ENCODE peak calls at places on chromosomes 7 and 10, in eight cellular contexts. Y, T, X, Q, A, U, S and E are unnamed samples. For H3K9me3, the result is how much of the 10 kb centered on the place peaks cover.

GRCh38 chr7:135748770-135749169 is at the start of gene FAM180A:
- DNase-seq in Y (no peak), T (no peak), X (no peak), Q (peak), A (peak), U (no peak), S (peak), E (no peak)

GRCh38 chr10:18566177-18566576 is 85.2 kb downstream of the NSUN6 start:
- DNase-seq in Y (no peak), T (no peak), X (no peak), Q (no peak), A (no peak), U (no peak), S (no peak), E (no peak)

GRCh38 chr7:138975343-138976104 is 5.7 kb downstream of the KIAA1549 start:
- DNase-seq in Y (no peak), T (no peak), X (no peak), Q (peak), A (no peak), U (no peak), S (no peak), E (no peak)

GRCh38 chr10:100786591-100786990 is 41.2 kb downstream of the PAX2 start:
- DNase-seq in Y (no peak), T (no peak), X (no peak), Q (no peak), A (no peak), U (no peak), S (no peak), E (no peak)

GRCh38 chr7:75739796-75740672 is 1.3 kb upstream of the HIP1 start:
- DNase-seq in Y (no peak), T (no peak), X (no peak), Q (no peak), A (no peak), U (no peak), S (peak), E (no peak)

GRCh38 chr7:123151443-123151842 is 48.3 kb downstream of the SLC13A1 start:
- DNase-seq in Y (no peak), T (no peak), X (no peak), Q (no peak), A (no peak), U (no peak), S (no peak), E (no peak)

GRCh38 chr7:117171106-117171505 is 151.8 kb downstream of the WNT2 start:
- DNase-seq in Y (no peak), T (no peak), X (no peak), Q (no peak), A (no peak), U (no peak), S (no peak), E (no peak)

GRCh38 chr10:31129261-31129660 is 97.6 kb upstream of the ZNF438 start:
- DNase-seq in Y (no peak), T (peak), X (no peak), Q (peak), A (peak), U (no peak), S (peak), E (no peak)

GRCh38 chr7:47473499-47474210 is 108.3 kb downstream of the TNS3 start:
- DNase-seq in Y (no peak), T (no peak), X (no peak), Q (no peak), A (no peak), U (no peak), S (no peak), E (no peak)

GRCh38 chr7:135976312-135977019 is 693 bp downstream of the MTPN start:
- DNase-seq in Y (no peak), T (no peak), X (no peak), Q (peak), A (no peak), U (peak), S (no peak), E (peak)

GRCh38 chr7:9391984-9392383 is 958.6 kb downstream of the NXPH1 start:
- DNase-seq in Y (no peak), T (no peak), X (no peak), Q (no peak), A (no peak), U (no peak), S (no peak), E (no peak)

GRCh38 chr10:75146780-75147179 is 35.3 kb downstream of the SAMD8 start:
- DNase-seq in Y (no peak), T (no peak), X (no peak), Q (no peak), A (no peak), U (no peak), S (no peak), E (no peak)

GRCh38 chr7:18020138-18020715 is 7.4 kb downstream of the PRPS1L1 start:
- DNase-seq in Y (no peak), T (no peak), X (no peak), Q (no peak), A (no peak), U (no peak), S (no peak), E (peak)

GRCh38 chr7:7221602-7222038 is 39.3 kb downstream of the C1GALT1 start:
- DNase-seq in Y (peak), T (no peak), X (no peak), Q (no peak), A (no peak), U (no peak), S (peak), E (no peak)

GRCh38 chr7:129054438-129055293 is at the start of gene TNPO3:
- DNase-seq in Y (peak), T (peak), X (peak), Q (peak), A (peak), U (peak), S (peak), E (peak)

GRCh38 chr7:129055294-129055816 is 444 bp upstream of the TNPO3 start:
- DNase-seq in Y (no peak), T (no peak), X (no peak), Q (no peak), A (no peak), U (no peak), S (no peak), E (peak)

GRCh38 chr7:129052441-129052840 is 2.5 kb downstream of the TNPO3 start:
- DNase-seq in Y (no peak), T (no peak), X (no peak), Q (no peak), A (no peak), U (no peak), S (no peak), E (no peak)

GRCh38 chr7:129053938-129054437 is 923 bp downstream of the TNPO3 start:
- DNase-seq in Y (peak), T (no peak), X (no peak), Q (no peak), A (no peak), U (no peak), S (peak), E (no peak)

DNA sequence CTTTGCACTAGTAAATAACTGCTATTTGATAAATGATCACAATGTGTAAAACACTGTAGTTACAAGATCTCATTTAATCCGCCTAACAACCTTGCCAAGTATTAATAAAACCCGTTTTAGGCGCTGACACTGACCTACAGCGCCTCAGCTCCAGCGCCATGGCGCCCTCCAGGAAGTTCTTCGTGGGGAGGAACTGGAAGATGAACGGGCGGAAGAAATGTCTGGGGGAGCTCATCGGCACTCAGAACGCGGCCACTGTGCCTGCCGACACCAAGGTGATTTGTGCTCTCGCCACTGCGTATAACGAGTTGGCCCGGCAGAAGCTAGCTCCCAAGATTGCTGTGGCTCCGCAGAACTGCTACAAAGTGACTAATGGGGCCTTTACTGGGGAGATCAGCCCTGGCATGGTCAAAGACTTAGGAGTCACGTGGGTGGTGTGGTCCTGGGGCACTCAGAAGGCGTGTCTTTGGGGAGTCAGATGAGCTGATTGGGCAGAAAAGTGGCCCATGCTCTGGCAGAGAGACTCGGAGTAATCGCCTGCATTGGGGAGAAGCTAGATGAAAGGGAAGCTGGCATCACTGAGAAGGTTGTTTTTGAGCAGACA is 1.1 kb upstream of the TNPO3 start:
- DNase-seq in Y (no peak), T (no peak), X (no peak), Q (no peak), A (no peak), U (no peak), S (no peak), E (no peak)
- H3K9me3 ChIP-seq in Y (under half), T (under half), X (under half), Q (under half), A (under half), U (under half), S (under half), E (under half)

DNA sequence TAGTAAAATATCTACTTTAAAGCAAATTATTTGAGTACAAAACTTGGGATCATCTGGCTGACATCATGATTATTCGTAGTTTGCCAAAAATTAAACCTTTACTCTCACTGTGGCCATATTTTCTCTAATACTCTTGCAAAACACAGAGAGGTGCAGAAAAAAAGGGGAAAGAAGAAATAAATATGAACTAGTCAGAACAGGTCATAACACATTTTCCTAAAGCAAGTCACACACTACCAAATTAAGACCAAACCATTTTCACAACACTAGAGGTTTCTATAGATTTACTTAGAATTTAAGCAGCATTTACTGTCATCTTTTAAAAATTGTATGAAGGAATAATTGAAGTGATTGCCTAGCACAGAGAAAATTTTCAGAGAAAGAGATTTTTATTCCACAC is 726.1 kb downstream of the SORCS1 start:
- DNase-seq in Y (no peak), T (no peak), X (no peak), Q (no peak), A (no peak), U (no peak), S (no peak), E (no peak)
- H3K9me3 ChIP-seq in Y (under half), T (under half), X (under half), Q (under half), A (under half), U (under half), S (under half), E (under half)

GRCh38 chr7:64078699-64078994 is 33.4 kb downstream of the ZNF727 start:
- DNase-seq in Y (no peak), T (no peak), X (no peak), Q (no peak), A (no peak), U (no peak), S (no peak), E (no peak)
- H3K9me3 ChIP-seq in Y (half or more), T (under half), X (under half), Q (half or more), A (under half), U (under half), S (under half), E (under half)

GRCh38 chr10:113480828-113481502 is 71.9 kb upstream of the HABP2 start:
- DNase-seq in Y (no peak), T (no peak), X (peak), Q (peak), A (no peak), U (no peak), S (no peak), E (no peak)
- H3K9me3 ChIP-seq in Y (under half), T (under half), X (under half), Q (under half), A (under half), U (under half), S (under half), E (under half)

GRCh38 chr10:131121511-131122035 is 189.9 kb downstream of the TCERG1L start:
- DNase-seq in Y (no peak), T (no peak), X (no peak), Q (no peak), A (no peak), U (no peak), S (no peak), E (no peak)
- H3K9me3 ChIP-seq in Y (under half), T (under half), X (under half), Q (under half), A (under half), U (under half), S (under half), E (under half)

DNA sequence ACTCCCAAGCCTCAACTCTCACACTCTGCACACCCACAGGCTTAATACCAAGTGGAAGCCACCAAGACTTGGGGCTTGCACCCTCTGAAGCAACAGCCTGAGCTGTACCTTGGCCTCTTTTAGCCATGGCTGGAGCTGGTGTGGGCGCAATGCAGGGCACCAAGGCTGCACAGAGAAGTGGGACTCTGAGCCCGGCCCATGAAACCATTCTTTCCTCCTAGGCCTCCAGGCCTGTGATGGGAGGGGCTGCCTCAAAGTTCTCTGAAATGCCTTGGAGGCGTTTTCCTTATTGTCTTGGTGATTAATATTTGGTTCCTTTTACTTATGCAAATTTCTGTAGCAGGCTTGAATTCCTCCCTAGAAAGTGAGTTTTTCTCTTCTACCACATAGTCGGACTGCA is 276.6 kb downstream of the PAXIP1 start:
- DNase-seq in Y (no peak), T (no peak), X (no peak), Q (no peak), A (no peak), U (no peak), S (no peak), E (no peak)
- H3K9me3 ChIP-seq in Y (under half), T (under half), X (under half), Q (under half), A (under half), U (under half), S (under half), E (under half)

GRCh38 chr7:22907805-22908204 is 85.2 kb upstream of the TOMM7 start:
- DNase-seq in Y (no peak), T (no peak), X (no peak), Q (no peak), A (no peak), U (no peak), S (no peak), E (no peak)

GRCh38 chr7:22911889-22912288 is 89.2 kb upstream of the TOMM7 start:
- DNase-seq in Y (no peak), T (no peak), X (no peak), Q (no peak), A (no peak), U (no peak), S (peak), E (no peak)

GRCh38 chr7:22913116-22913515 is 90.5 kb upstream of the TOMM7 start:
- DNase-seq in Y (no peak), T (no peak), X (no peak), Q (no peak), A (no peak), U (no peak), S (no peak), E (no peak)

DNA sequence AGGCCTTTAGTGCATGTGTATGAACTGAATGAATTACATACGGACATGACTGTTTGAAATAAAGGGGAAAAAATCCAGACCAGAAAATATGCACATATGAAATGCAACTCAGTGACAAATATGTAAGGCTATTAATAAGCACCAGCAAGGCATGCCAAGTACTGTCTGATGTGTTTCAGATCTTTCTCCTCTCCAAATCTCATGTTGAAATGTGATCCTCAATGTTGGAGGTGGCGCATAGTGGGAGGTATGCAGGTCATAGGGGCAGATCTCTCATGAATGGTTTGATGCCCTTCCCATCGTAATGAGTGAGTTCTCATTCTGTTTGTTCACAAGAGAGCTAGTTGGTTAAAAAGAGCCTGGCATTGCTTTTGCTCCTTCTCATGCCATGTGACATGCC is 87.3 kb upstream of the TOMM7 start:
- DNase-seq in Y (no peak), T (no peak), X (no peak), Q (no peak), A (no peak), U (no peak), S (no peak), E (no peak)
- H3K9me3 ChIP-seq in Y (under half), T (under half), X (under half), Q (under half), A (under half), U (under half), S (under half), E (under half)

GRCh38 chr10:72810976-72811375 is 82.6 kb upstream of the OIT3 start:
- DNase-seq in Y (no peak), T (no peak), X (no peak), Q (no peak), A (no peak), U (no peak), S (no peak), E (no peak)

GRCh38 chr10:72816565-72816964 is 77.0 kb upstream of the OIT3 start:
- DNase-seq in Y (no peak), T (no peak), X (no peak), Q (no peak), A (no peak), U (no peak), S (no peak), E (no peak)

GRCh38 chr10:72812798-72813430 is 80.6 kb upstream of the OIT3 start:
- DNase-seq in Y (peak), T (peak), X (no peak), Q (no peak), A (no peak), U (no peak), S (peak), E (no peak)

GRCh38 chr10:72812415-72812797 is 81.1 kb upstream of the OIT3 start:
- DNase-seq in Y (no peak), T (no peak), X (no peak), Q (no peak), A (no peak), U (no peak), S (no peak), E (no peak)

DNA sequence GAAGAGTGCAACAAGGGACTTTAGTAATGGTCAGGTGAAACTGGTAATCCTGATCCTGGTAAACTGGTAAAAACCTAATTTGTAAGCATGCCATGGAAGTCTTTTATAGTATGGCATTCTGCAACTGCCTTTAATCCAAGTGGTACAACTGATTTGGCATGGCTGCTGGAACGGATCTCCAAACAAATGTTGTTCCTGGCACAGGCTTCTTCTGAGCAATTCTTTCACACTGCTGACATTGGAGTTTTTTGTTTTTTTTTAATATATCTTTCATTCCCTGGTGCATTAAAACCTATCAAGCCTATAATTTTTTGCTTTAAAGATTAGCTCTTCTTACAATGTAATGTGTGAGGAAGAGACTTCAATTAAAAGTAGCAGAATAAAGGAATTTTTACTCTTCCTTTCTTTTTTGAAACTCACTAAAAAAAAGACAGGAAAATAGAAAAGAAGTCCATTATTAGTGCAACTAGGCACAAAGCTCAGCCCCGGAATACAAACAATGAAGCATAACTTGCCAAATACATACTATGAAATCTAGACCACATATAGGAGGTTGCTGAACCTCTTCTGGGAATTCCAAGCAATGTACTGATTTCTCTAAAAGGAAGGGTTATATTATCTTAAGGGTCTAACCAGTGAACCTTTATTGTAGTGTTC is 79.3 kb upstream of the OIT3 start:
- DNase-seq in Y (no peak), T (no peak), X (no peak), Q (no peak), A (no peak), U (no peak), S (no peak), E (no peak)
- H3K9me3 ChIP-seq in Y (under half), T (under half), X (under half), Q (under half), A (under half), U (under half), S (under half), E (under half)